ENCODE peak calls at places on chromosomes 16 and 17, in seven cellular contexts. O is OCI-LY7, F is Calu3, T is brain microvascular endothelial cell, P is fibroblast of the aortic adventitia, G is Panc1, W is activated B cell treated with CpG ODN at 0.5 μM for 24 hours. H is an unnamed sample.

GRCh38 chr17:39618956-39619785 is 7.6 kb upstream of the PPP1R1B start:
- DNase-seq in O (peak), F (peak), T (no peak), P (no peak), G (no peak), W (no peak), H (no peak)

GRCh38 chr17:68296217-68297140 is 5.2 kb downstream of the ARSG start:
- DNase-seq in O (no peak), F (no peak), T (no peak), P (no peak), G (no peak), W (no peak), H (no peak)

GRCh38 chr17:17919169-17920107 is 52.8 kb downstream of the TOM1L2 start:
- DNase-seq in O (peak), F (peak), T (peak), P (peak), G (no peak), W (peak), H (peak)

GRCh38 chr17:62750502-62751349 is 57.4 kb downstream of the MARCHF10 start:
- DNase-seq in O (no peak), F (no peak), T (no peak), P (no peak), G (no peak), W (no peak), H (no peak)

GRCh38 chr17:28643979-28644781 is 778 bp downstream of the BLTP2 start:
- DNase-seq in O (peak), F (peak), T (peak), P (peak), G (no peak), W (peak), H (peak)

GRCh38 chr17:51638909-51639308 is 378.6 kb downstream of the UTP18 start:
- DNase-seq in O (no peak), F (no peak), T (no peak), P (no peak), G (no peak), W (no peak), H (no peak)

GRCh38 chr16:48537909-48538745 is 71.9 kb downstream of the N4BP1 start:
- DNase-seq in O (no peak), F (no peak), T (no peak), P (peak), G (no peak), W (no peak), H (no peak)

GRCh38 chr17:81331527-81332043 is 36.5 kb upstream of the SLC38A10 start:
- DNase-seq in O (no peak), F (no peak), T (no peak), P (no peak), G (no peak), W (no peak), H (no peak)

GRCh38 chr17:81858967-81859905 is 1.1 kb downstream of the P4HB start:
- DNase-seq in O (peak), F (no peak), T (no peak), P (peak), G (no peak), W (no peak), H (no peak)

GRCh38 chr16:14013145-14013570 is 58.0 kb upstream of the MRTFB start:
- DNase-seq in O (no peak), F (no peak), T (no peak), P (no peak), G (no peak), W (no peak), H (no peak)

GRCh38 chr17:59151007-59151406 is 4.0 kb downstream of the SKA2 start:
- DNase-seq in O (no peak), F (no peak), T (no peak), P (peak), G (no peak), W (no peak), H (no peak)

GRCh38 chr16:13453938-13454553 is 465.9 kb upstream of the ERCC4 start:
- DNase-seq in O (peak), F (peak), T (no peak), P (no peak), G (no peak), W (no peak), H (peak)

GRCh38 chr16:86044241-86044671 is 145.3 kb downstream of the IRF8 start:
- DNase-seq in O (peak), F (peak), T (peak), P (peak), G (peak), W (peak), H (peak)

GRCh38 chr16:84929421-84930297 is 81.7 kb downstream of the ZDHHC7 start:
- DNase-seq in O (no peak), F (no peak), T (no peak), P (no peak), G (no peak), W (no peak), H (no peak)

GRCh38 chr16:68592466-68593337 is 52.4 kb upstream of the CDH3 start:
- DNase-seq in O (peak), F (no peak), T (peak), P (no peak), G (no peak), W (no peak), H (peak)

GRCh38 chr17:28973414-28973813 is 22.1 kb upstream of the PHF12 start:
- DNase-seq in O (no peak), F (no peak), T (peak), P (peak), G (no peak), W (no peak), H (no peak)

GRCh38 chr17:30780343-30780742 is 44.1 kb downstream of the CRLF3 start:
- DNase-seq in O (no peak), F (no peak), T (no peak), P (no peak), G (no peak), W (no peak), H (peak)

GRCh38 chr17:40358323-40359038 is 6.1 kb downstream of the GJD3 start:
- DNase-seq in O (peak), F (peak), T (peak), P (peak), G (peak), W (peak), H (peak)

GRCh38 chr17:57311281-57312216 is 55.2 kb downstream of the MSI2 start:
- DNase-seq in O (no peak), F (no peak), T (no peak), P (no peak), G (no peak), W (no peak), H (no peak)

GRCh38 chr16:84312783-84313382 is 18.2 kb downstream of the WFDC1 start:
- DNase-seq in O (no peak), F (peak), T (no peak), P (no peak), G (no peak), W (no peak), H (no peak)

GRCh38 chr16:86844691-86845090 is 266.3 kb downstream of the FOXL1 start:
- DNase-seq in O (no peak), F (peak), T (no peak), P (no peak), G (no peak), W (no peak), H (no peak)

GRCh38 chr17:56174421-56174820 is 21.1 kb downstream of the ANKFN1 start:
- DNase-seq in O (no peak), F (no peak), T (no peak), P (no peak), G (no peak), W (no peak), H (no peak)

GRCh38 chr17:56173958-56174357 is 20.7 kb downstream of the ANKFN1 start:
- DNase-seq in O (no peak), F (no peak), T (no peak), P (no peak), G (no peak), W (no peak), H (no peak)

GRCh38 chr17:56176101-56176500 is 22.8 kb downstream of the ANKFN1 start:
- DNase-seq in O (no peak), F (no peak), T (no peak), P (peak), G (no peak), W (no peak), H (no peak)

GRCh38 chr17:56173026-56173425 is 19.8 kb downstream of the ANKFN1 start:
- DNase-seq in O (no peak), F (no peak), T (no peak), P (no peak), G (no peak), W (no peak), H (no peak)

DNA sequence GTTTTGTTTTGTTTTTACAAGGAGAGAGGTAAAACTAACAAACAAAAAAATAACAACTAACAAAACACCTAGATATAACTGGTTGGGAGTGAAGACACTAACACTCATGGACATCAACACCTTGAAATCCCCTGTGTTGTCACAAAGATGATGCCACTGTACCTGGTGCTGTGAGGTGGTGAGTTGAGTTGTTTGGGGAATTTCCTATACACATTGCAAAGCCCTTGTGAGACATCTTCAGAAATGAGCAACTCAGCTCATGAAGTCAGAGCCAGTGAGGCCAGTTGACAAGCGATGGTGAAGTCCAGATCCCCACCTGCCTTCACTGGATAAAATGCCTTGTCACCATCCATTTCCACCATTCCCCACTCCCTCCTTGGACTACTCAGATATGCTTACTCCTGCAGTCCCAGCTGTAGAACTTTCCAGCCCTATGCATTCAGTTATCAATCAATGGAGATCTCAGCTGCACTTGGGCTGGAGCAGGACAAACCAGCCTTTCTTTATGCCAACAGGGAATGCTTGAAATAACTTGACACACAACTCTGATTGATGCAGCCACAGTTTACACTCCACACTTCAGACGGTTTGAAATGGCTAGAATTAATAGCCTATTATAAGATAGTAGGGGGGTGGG is 22.1 kb downstream of the ANKFN1 start:
- DNase-seq in O (no peak), F (no peak), T (no peak), P (no peak), G (no peak), W (no peak), H (no peak)
- TF ChIP-seq CTCF in O (no peak), F (no peak), T (no peak), P (no peak), G (no peak), W (no peak), H (no peak)

DNA sequence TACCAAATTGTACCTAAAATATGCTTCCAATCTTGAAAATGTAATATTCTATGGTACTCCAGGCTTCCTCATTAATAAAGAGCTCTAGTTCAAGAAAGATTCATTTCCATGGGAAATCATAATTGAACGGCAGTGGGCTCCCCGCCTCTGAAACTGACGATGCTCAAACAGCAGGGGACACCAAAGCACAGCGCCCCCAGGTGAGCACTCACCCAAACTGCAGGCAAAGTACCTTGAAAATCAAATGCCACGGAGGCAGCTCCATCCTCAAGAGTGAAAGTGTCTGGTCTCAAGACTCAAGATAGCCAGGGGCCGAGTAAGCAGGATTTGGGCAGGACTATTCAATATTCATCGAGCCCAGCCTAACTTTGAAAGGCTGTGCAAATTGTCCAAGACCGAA is 217.4 kb upstream of the TNRC6C start:
- DNase-seq in O (peak), F (no peak), T (no peak), P (no peak), G (no peak), W (no peak), H (no peak)
- TF ChIP-seq CTCF in O (peak), F (no peak), T (peak), P (peak), G (no peak), W (no peak), H (peak)

GRCh38 chr16:2157480-2158261 is 2.1 kb downstream of the TRAF7 start:
- DNase-seq in O (no peak), F (no peak), T (no peak), P (no peak), G (no peak), W (no peak), H (no peak)

GRCh38 chr16:2154533-2155090 is 970 bp upstream of the TRAF7 start:
- DNase-seq in O (peak), F (no peak), T (no peak), P (no peak), G (no peak), W (no peak), H (no peak)

GRCh38 chr16:2156849-2157224 is 1.3 kb downstream of the TRAF7 start:
- DNase-seq in O (no peak), F (no peak), T (no peak), P (no peak), G (no peak), W (no peak), H (no peak)

GRCh38 chr16:2155091-2156024 is at the start of gene TRAF7:
- DNase-seq in O (peak), F (peak), T (peak), P (peak), G (peak), W (peak), H (peak)

GRCh38 chr16:2156025-2156848 is 655 bp downstream of the TRAF7 start:
- DNase-seq in O (peak), F (no peak), T (peak), P (peak), G (no peak), W (no peak), H (no peak)
- TF ChIP-seq CTCF in O (no peak), F (no peak), T (no peak), P (no peak), G (no peak), W (no peak), H (no peak)

DNA sequence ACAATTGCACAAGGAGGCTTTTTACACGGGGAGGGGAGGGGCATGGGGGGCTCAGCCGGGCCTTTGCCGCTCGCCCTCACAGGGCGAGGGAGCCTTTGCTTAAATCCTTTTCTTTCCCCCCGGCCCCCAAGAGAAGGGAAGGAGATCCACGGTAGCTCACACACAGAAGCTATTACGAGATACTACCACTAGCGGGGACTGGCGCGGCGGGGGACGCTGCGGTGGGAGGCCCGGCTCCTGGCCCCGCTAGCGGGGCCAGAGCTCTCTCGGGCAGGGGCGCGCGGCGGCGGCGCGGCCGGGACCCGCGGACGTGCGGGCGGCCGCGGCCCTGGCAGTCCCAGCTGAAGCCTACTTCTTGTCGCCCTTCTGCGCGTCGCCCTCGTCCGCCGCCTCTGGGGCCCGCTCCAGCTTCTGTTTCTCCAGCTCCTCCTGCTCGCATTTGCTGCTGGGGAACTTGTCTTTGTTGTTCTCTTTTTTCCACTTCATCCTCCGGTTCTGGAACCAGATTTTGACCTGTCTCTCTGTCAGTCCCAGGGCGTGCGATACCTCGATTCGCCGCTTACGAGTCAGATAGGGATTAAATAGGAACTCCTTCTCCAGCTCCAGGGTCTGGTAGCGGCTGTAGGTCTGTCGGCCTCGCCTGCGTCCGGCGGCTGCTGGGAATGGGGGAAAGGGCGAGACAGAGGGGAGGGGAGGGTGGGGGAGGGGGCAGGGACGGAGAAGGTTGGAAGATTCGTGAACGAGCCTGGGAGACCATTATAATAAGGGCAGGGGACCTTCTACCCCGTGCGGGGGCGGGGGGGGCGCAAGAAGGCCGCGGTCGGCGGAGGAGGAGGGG is 2.0 kb downstream of the HOXB8 start:
- DNase-seq in O (peak), F (no peak), T (no peak), P (no peak), G (no peak), W (peak), H (peak)
- TF ChIP-seq CTCF in O (peak), F (peak), T (peak), P (peak), G (no peak), W (no peak), H (peak)

GRCh38 chr16:8869212-8869987 is 594 bp upstream of the CARHSP1 start:
- DNase-seq in O (peak), F (no peak), T (no peak), P (no peak), G (no peak), W (no peak), H (no peak)

GRCh38 chr16:8872071-8872470 is 3.3 kb upstream of the CARHSP1 start:
- DNase-seq in O (no peak), F (no peak), T (no peak), P (no peak), G (no peak), W (no peak), H (no peak)

GRCh38 chr16:8874388-8874787 is 5.6 kb upstream of the CARHSP1 start:
- DNase-seq in O (no peak), F (no peak), T (no peak), P (peak), G (no peak), W (no peak), H (no peak)

GRCh38 chr16:8868272-8869211 is at the start of gene CARHSP1:
- DNase-seq in O (peak), F (peak), T (peak), P (peak), G (no peak), W (peak), H (peak)

DNA sequence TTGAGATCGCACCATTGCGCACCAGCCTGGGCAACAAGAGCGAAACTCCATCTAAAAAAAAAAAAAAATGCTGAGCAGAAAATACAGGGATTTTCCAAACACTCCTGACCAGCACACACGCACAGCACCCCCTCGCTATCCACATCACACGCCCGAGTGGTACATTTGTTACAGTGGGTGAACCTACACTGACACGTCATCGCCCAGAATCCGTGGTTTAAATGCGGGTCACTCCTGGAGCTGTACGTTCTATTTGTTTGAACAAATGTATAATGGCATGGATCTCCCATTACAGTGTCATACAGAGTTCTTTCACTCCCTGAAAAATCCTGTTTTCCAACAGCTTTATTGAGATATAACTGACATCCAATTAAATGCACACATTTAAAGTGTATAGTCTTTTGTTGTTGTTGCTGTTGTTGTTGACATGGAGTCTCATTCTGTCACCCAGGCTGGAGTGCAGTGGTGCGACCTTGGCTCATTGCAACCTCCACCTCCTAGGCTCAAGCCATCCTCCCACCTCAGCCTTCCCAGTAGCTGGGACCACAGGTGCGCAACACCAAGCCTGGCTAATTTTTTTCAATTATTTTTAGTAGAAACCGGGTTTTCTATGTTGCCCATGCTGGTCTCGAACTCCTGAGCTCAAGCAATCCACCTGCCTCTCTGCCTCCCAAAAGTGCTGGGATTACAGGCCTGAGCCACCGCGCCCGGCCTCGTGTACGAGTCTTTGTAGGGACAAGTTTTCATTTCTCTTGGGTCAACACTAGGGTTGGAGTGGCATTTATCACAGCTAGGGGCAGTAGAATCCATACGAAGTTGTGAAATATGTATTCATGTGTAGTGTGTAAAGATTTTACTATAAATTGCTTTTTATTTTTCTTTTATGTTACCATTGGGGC is 4.4 kb upstream of the CARHSP1 start:
- DNase-seq in O (peak), F (no peak), T (no peak), P (no peak), G (no peak), W (no peak), H (no peak)
- TF ChIP-seq CTCF in O (peak), F (no peak), T (peak), P (peak), G (no peak), W (no peak), H (peak)

DNA sequence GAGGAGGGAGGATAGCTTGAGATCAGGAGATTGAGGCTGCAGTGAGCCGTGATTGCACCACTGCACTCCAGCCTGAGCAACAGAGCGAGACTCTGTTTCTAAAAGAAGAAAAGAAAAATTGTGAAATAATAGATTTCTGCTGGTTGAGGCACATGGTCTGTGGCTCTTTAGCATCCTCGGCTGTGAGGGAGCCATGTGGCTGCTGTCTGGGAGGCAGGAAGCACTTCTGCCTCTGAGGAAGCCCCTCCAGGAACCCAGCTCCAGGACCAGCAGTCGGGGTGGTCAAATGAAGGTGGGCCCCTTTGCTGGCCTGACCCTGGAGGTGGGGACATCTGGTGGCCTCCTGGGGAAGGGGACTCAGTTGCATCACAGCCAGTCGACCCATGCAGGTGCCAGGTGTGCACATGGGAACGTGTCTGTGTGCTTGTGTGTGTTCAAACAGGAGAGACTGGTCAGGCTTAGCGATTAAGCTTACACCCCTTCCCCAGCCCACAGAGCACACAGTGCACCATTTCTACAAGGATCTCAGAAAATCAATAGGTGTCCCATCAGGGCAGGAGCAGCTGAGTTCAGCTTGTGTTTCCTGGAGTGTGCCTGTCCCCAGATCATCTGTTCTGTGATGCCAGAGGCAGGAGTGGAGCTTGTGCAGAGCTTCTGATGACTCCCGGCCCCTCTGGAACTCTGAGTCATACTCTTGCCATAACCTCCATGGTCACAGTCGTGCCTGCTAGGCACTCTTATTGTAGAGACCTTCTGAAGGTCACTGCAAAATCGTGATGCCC is 24.3 kb upstream of the MGAT5B start:
- DNase-seq in O (peak), F (no peak), T (no peak), P (no peak), G (no peak), W (no peak), H (no peak)
- TF ChIP-seq CTCF in O (peak), F (no peak), T (no peak), P (no peak), G (no peak), W (no peak), H (no peak)